ENCODE peak calls at places on chromosome 3, in seven cellular contexts. Z is heart left ventricle, H is breast epithelium, M is H9, N is cardiac muscle cell, F is ovary, U is A549. X is an unnamed sample.

GRCh38 chr3:60536420-60536819 is 714.8 kb downstream of the FHIT start:
- DNase-seq in Z (no peak), H (no peak), M (no peak), N (no peak), F (no peak), U (no peak), X (no peak)

GRCh38 chr3:78050276-78051080 is 1010.6 kb downstream of the ROBO2 start:
- DNase-seq in Z (no peak), H (no peak), M (no peak), N (no peak), F (no peak), U (no peak), X (no peak)

GRCh38 chr3:24375947-24376384 is 118.7 kb downstream of the THRB start:
- DNase-seq in Z (no peak), H (no peak), M (no peak), N (peak; percentile 40), F (no peak), U (no peak), X (no peak)

GRCh38 chr3:149367021-149367840 is 10.2 kb downstream of the TM4SF1 start:
- DNase-seq in Z (no peak), H (no peak), M (no peak), N (peak; percentile 47), F (no peak), U (peak; percentile 95), X (peak; percentile 55)

GRCh38 chr3:43148033-43148432 is 42.2 kb upstream of the POMGNT2 start:
- DNase-seq in Z (no peak), H (no peak), M (no peak), N (no peak), F (no peak), U (no peak), X (no peak)

GRCh38 chr3:61562042-61562809 is 855 bp downstream of the PTPRG start:
- DNase-seq in Z (peak; percentile 47), H (no peak), M (no peak), N (peak; percentile 32), F (peak; percentile 38), U (peak; percentile 19), X (peak; percentile 13)

GRCh38 chr3:23913873-23914743 is 2.7 kb downstream of the NKIRAS1 start:
- DNase-seq in Z (no peak), H (no peak), M (no peak), N (no peak), F (no peak), U (no peak), X (no peak)

GRCh38 chr3:77370413-77370812 is 330.5 kb downstream of the ROBO2 start:
- DNase-seq in Z (peak; percentile 25), H (no peak), M (no peak), N (peak; percentile 8), F (peak; percentile 18), U (no peak), X (no peak)

GRCh38 chr3:153749070-153749610 is 372.1 kb upstream of the ARHGEF26 start:
- DNase-seq in Z (no peak), H (no peak), M (no peak), N (peak; percentile 7), F (no peak), U (no peak), X (peak; percentile 52)

GRCh38 chr3:113754486-113755159 is 7.8 kb downstream of the ATP6V1A start:
- DNase-seq in Z (no peak), H (no peak), M (no peak), N (no peak), F (no peak), U (no peak), X (no peak)

GRCh38 chr3:103818800-103819199 is 1384.0 kb downstream of the ZPLD1 start:
- DNase-seq in Z (no peak), H (no peak), M (no peak), N (no peak), F (no peak), U (no peak), X (no peak)

GRCh38 chr3:99674086-99674789 is 35.8 kb downstream of the COL8A1 start:
- DNase-seq in Z (no peak), H (no peak), M (no peak), N (peak; percentile 74), F (no peak), U (no peak), X (no peak)

GRCh38 chr3:100825574-100825973 is 116.3 kb downstream of the TFG start:
- DNase-seq in Z (no peak), H (no peak), M (no peak), N (peak; percentile 33), F (no peak), U (no peak), X (no peak)

GRCh38 chr3:156553705-156554356 is 1.1 kb downstream of the SSR3 start:
- DNase-seq in Z (no peak), H (no peak), M (no peak), N (peak; percentile 79), F (no peak), U (peak; percentile 24), X (no peak)

GRCh38 chr3:170977911-170978310 is 48.6 kb downstream of the SLC2A2 start:
- DNase-seq in Z (no peak), H (no peak), M (no peak), N (peak; percentile 68), F (no peak), U (peak; percentile 48), X (no peak)

GRCh38 chr3:169668957-169669681 is 5.6 kb upstream of the MECOM start:
- DNase-seq in Z (peak; percentile 79), H (no peak), M (peak; percentile 85), N (peak; percentile 82), F (peak; percentile 30), U (peak; percentile 59), X (peak; percentile 80)

GRCh38 chr3:141405581-141405980 is 37.3 kb downstream of the ZBTB38 start:
- DNase-seq in Z (no peak), H (no peak), M (no peak), N (no peak), F (no peak), U (no peak), X (no peak)

DNA sequence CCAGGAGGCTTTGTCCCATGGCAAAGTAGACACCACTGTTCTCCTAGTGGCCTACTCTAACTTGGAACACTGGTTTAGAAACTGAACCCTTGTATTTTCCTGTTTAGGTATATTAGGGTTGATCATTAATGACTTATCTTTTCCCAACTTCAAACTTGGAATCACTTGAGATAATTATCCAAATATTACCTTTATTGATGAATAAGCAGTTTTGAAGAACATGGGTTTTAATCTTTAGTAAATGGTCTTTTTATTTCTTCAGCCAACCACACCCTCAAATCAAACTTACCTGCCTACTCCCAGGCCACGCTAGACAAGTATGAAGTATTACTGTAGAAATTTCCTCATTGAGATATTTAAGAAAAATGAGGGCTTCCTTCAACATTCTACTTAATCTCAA is 6.5 kb upstream of the P3H2 start:
- DNase-seq in Z (no peak), H (no peak), M (no peak), N (no peak), F (no peak), U (no peak), X (no peak)
- H3K4me1 ChIP-seq in Z (no peaks in the 10 kb centered on the region), H (no peaks in the 10 kb centered on the region), M (no peaks in the 10 kb centered on the region), N (peaks cover 12% of the 10 kb centered on the region), F (no peaks in the 10 kb centered on the region), U (peaks cover 38% of the 10 kb centered on the region), X (peaks cover 8% of the 10 kb centered on the region)

GRCh38 chr3:57093489-57093888 is 33.0 kb downstream of the SPATA12 start:
- DNase-seq in Z (no peak), H (no peak), M (no peak), N (no peak), F (no peak), U (no peak), X (no peak)
- TF ChIP-seq CTCF in Z (no peak), H (no peak), M (no peak), N (no peak), F (no peak), U (no peak), X (no peak)

DNA sequence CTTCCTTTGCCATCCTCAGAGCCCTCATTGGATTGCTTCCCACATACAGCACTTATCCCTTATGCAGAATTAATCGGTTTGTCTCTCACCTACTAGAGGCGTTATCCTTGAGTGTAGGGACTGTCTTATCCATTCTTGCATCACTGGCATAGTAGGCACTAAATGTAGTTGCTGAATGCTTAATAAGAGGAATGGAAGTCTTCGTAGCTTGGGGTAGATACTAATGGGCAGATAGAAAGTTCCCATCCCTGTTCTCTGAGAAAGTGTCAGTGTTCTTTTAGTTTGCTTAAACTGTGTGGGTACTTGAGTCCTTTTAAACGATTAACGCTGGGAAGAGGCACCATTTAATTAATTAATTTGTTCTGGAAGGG is 1.4 kb upstream of the MBNL1 start:
- DNase-seq in Z (no peak), H (no peak), M (no peak), N (no peak), F (no peak), U (no peak), X (no peak)
- H3K27ac ChIP-seq in Z (peak overlapping the region; percentile 98), H (peak overlapping the region; percentile 99), M (no peak overlapping the region), N (no peak overlapping the region), F (peak overlapping the region; percentile 95), U (peak overlapping the region; percentile 98), X (peak overlapping the region; percentile 97)

DNA sequence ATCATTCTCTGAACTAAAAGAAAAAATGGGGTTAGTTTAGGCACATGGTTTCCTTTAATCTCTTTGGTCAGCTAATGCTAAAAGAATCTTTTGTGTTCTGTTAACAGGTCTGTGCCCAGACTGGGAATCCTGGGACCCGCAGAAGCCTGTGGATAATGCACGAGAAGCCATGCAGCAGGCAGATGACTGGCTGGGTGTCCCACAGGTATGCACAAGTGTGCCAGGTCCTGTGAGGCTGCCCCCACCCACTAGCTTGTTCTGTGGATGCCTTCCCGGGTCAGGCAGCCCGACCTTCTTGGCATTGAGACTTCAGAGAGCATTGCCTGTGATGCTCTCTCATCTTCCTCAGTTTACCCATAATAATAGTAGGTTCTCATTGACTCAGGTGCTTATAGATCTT is 70.4 kb downstream of the FLNB start:
- DNase-seq in Z (no peak), H (no peak), M (no peak), N (no peak), F (no peak), U (no peak), X (no peak)
- H3K4me1 ChIP-seq in Z (peaks cover 14% of the 10 kb centered on the region), H (no peaks in the 10 kb centered on the region), M (peaks cover 3% of the 10 kb centered on the region), N (no peaks in the 10 kb centered on the region), F (no peaks in the 10 kb centered on the region), U (peaks cover 69% of the 10 kb centered on the region), X (peaks cover 11% of the 10 kb centered on the region)

GRCh38 chr3:6994081-6994668 is 133.3 kb downstream of the GRM7 start:
- DNase-seq in Z (no peak), H (no peak), M (no peak), N (no peak), F (no peak), U (peak; percentile 3), X (no peak)
- TF ChIP-seq CTCF in Z (peak; percentile 21), H (peak; percentile 26), M (peak; percentile 59), N (no peak), F (no peak), U (no peak), X (no peak)